ENCODE peak calls at places on chromosome 4, in six cellular contexts. C, V, H, W, M and I are unnamed samples.
A peak's percentile ranks its signal among the peaks of the same experiment; 100 is the strongest.

GRCh38 chr4:40193578-40193977 is 3.3 kb upstream of the RHOH start:
- DNase-seq in M (no peak), C (no peak), W (peak; percentile 56), V (no peak), H (no peak), I (no peak)

GRCh38 chr4:5921578-5921977 is 28.7 kb upstream of the CRMP1 start:
- DNase-seq in H (no peak), M (no peak), C (no peak), V (no peak), W (no peak), I (no peak)

GRCh38 chr4:183659919-183660318 is 826 bp downstream of the TRAPPC11 start:
- DNase-seq in V (no peak), C (no peak), M (no peak), H (no peak), W (no peak), I (no peak)

GRCh38 chr4:62394751-62395150 is 1194.6 kb downstream of the ADGRL3 start:
- DNase-seq in M (no peak), C (no peak), H (no peak), W (no peak), V (no peak), I (no peak)

GRCh38 chr4:110361921-110362320 is 114.0 kb upstream of the ENPEP start:
- DNase-seq in M (no peak), V (no peak), W (no peak), C (no peak), H (no peak), I (peak; percentile 90)

GRCh38 chr4:567457-568350 is 8.4 kb downstream of the TMEM271 start:
- DNase-seq in M (no peak), V (no peak), H (no peak), W (no peak), C (no peak), I (no peak)

GRCh38 chr4:39754309-39754708 is 56.4 kb downstream of the UBE2K start:
- DNase-seq in W (no peak), M (no peak), H (no peak), V (no peak), C (no peak), I (no peak)

GRCh38 chr4:36884151-36884550 is 360.4 kb upstream of the NWD2 start:
- DNase-seq in V (no peak), W (no peak), M (no peak), H (no peak), C (no peak), I (no peak)

GRCh38 chr4:177097291-177097690 is 212.4 kb upstream of the NEIL3 start:
- DNase-seq in W (no peak), V (no peak), H (no peak), M (no peak), C (no peak), I (no peak)

GRCh38 chr4:155924637-155925036 is 21.1 kb downstream of the TDO2 start:
- DNase-seq in V (no peak), H (no peak), M (no peak), C (no peak), W (no peak), I (no peak)

GRCh38 chr4:94274912-94275311 is 67.2 kb downstream of the SMARCAD1 start:
- DNase-seq in C (no peak), V (no peak), H (no peak), W (no peak), M (no peak), I (peak; percentile 57)

GRCh38 chr4:102302762-102303161 is 42.5 kb downstream of the SLC39A8 start:
- DNase-seq in H (no peak), C (no peak), V (no peak), W (no peak), M (no peak), I (no peak)

GRCh38 chr4:98929341-98930267 is 671 bp upstream of the EIF4E start:
- DNase-seq in H (peak; percentile 25), W (peak; percentile 48), C (no peak), M (peak; percentile 76), V (peak; percentile 66), I (peak; percentile 98)

GRCh38 chr4:158411180-158411721 is 110.4 kb upstream of the RXFP1 start:
- DNase-seq in V (no peak), H (no peak), W (no peak), C (no peak), M (no peak), I (no peak)

GRCh38 chr4:72446353-72447055 is 122.5 kb downstream of the ADAMTS3 start:
- DNase-seq in M (no peak), H (no peak), W (no peak), V (no peak), C (no peak), I (peak; percentile 26)

GRCh38 chr4:185276036-185276435 is 66.6 kb downstream of the SNX25 start:
- DNase-seq in C (no peak), H (no peak), V (no peak), W (no peak), M (no peak), I (peak; percentile 60)

GRCh38 chr4:186825069-186825468 is 101.4 kb upstream of the FAT1 start:
- DNase-seq in H (no peak), M (no peak), W (no peak), V (no peak), C (no peak), I (no peak)

GRCh38 chr4:7397206-7398103 is 37.3 kb downstream of the PSAPL1 start:
- DNase-seq in H (no peak), W (no peak), M (peak; percentile 26), V (no peak), C (no peak), I (peak; percentile 69)

GRCh38 chr4:52861879-52862604 is at the start of gene RASL11B:
- DNase-seq in W (peak; percentile 94), M (peak; percentile 84), V (peak; percentile 77), C (peak; percentile 52), H (peak; percentile 80), I (peak; percentile 34)

GRCh38 chr4:151356510-151356909 is 31.1 kb upstream of the SH3D19 start:
- DNase-seq in C (no peak), V (no peak), H (no peak), M (no peak), W (no peak), I (peak; percentile 12)

GRCh38 chr4:66688674-66689073 is 856.6 kb downstream of the CENPC start:
- DNase-seq in M (no peak), W (no peak), H (no peak), V (no peak), C (peak; percentile 7), I (peak; percentile 38)

GRCh38 chr4:185040523-185040922 is 22.2 kb downstream of the HELT start:
- DNase-seq in V (no peak), W (no peak), M (no peak), H (no peak), C (no peak), I (no peak)

GRCh38 chr4:87275311-87275710 is 47.4 kb downstream of the HSD17B13 start:
- DNase-seq in V (no peak), M (no peak), C (no peak), H (no peak), W (no peak), I (no peak)

GRCh38 chr4:99389606-99390005 is 37.1 kb upstream of the ADH1C start:
- DNase-seq in C (no peak), W (no peak), H (no peak), M (no peak), V (no peak), I (no peak)

GRCh38 chr4:42555828-42556227 is 101.1 kb downstream of the ATP8A1 start:
- DNase-seq in V (no peak), M (no peak), H (no peak), W (no peak), C (no peak), I (peak; percentile 16)

GRCh38 chr4:146104541-146104940 is 71.0 kb upstream of the LSM6 start:
- DNase-seq in V (no peak), C (no peak), W (no peak), M (no peak), H (no peak), I (no peak)

GRCh38 chr4:65668201-65669007 is 1.9 kb downstream of the EPHA5 start:
- DNase-seq in C (peak; percentile 31), H (no peak), M (no peak), V (no peak), W (no peak), I (peak; percentile 63)

GRCh38 chr4:100118213-100118612 is 72.1 kb downstream of the DDIT4L start:
- DNase-seq in M (no peak), H (no peak), W (no peak), V (no peak), C (no peak), I (no peak)

GRCh38 chr4:67452100-67452887 is 93.0 kb downstream of the CENPC start:
- DNase-seq in H (no peak), W (no peak), C (no peak), V (no peak), M (no peak), I (peak; percentile 35)

GRCh38 chr4:39840027-39840426 is 137.7 kb downstream of the PDS5A start:
- DNase-seq in C (no peak), M (no peak), H (no peak), W (no peak), V (no peak), I (no peak)

GRCh38 chr4:8110071-8110986 is 48.3 kb downstream of the ABLIM2 start:
- DNase-seq in M (no peak), C (no peak), V (no peak), H (no peak), W (no peak), I (peak; percentile 12)

GRCh38 chr4:185775792-185776555 is 36.0 kb downstream of the SORBS2 start:
- DNase-seq in C (no peak), H (no peak), V (no peak), M (no peak), W (no peak), I (no peak)

GRCh38 chr4:126778348-126778747 is 854.4 kb upstream of the INTU start:
- DNase-seq in M (no peak), H (no peak), V (no peak), W (no peak), C (no peak), I (peak; percentile 84)

GRCh38 chr4:16869594-16870245 is 28.7 kb downstream of the LDB2 start:
- DNase-seq in H (no peak), M (no peak), C (no peak), W (no peak), V (no peak), I (no peak)

GRCh38 chr4:123386608-123387007 is 10.0 kb upstream of the SPRY1 start:
- DNase-seq in H (no peak), V (no peak), W (no peak), M (no peak), C (no peak), I (peak; percentile 39)

GRCh38 chr4:4820264-4820663 is 39.2 kb upstream of the MSX1 start:
- DNase-seq in V (peak; percentile 38), M (no peak), H (no peak), W (no peak), C (no peak), I (no peak)